ENCODE peak calls at places on chromosome 10, in five cellular contexts. U, A, D, W and E are unnamed samples.

GRCh38 chr10:100009283-100009792 is 409 bp downstream of the DNMBP start:
- DNase-seq in U (no peak), A (no peak), D (peak; percentile 60), W (peak; percentile 80), E (peak; percentile 77)

GRCh38 chr10:109593686-109594085 is 329.6 kb downstream of the XPNPEP1 start:
- DNase-seq in U (no peak), A (no peak), D (no peak), W (no peak), E (no peak)

GRCh38 chr10:119386666-119387065 is 155.9 kb downstream of the RGS10 start:
- DNase-seq in U (no peak), A (no peak), D (no peak), W (no peak), E (no peak)

GRCh38 chr10:129837909-129838582 is 126.0 kb downstream of the EBF3 start:
- DNase-seq in U (no peak), A (no peak), D (no peak), W (no peak), E (no peak)

GRCh38 chr10:89390875-89391576 is 1.4 kb upstream of the IFIT1 start:
- DNase-seq in U (no peak), A (no peak), D (no peak), W (no peak), E (no peak)

GRCh38 chr10:74928742-74929191 is 102.4 kb downstream of the KAT6B start:
- DNase-seq in U (peak; percentile 26), A (no peak), D (no peak), W (no peak), E (no peak)

GRCh38 chr10:4819707-4820106 is 6.3 kb upstream of the AKR1E2 start:
- DNase-seq in U (no peak), A (no peak), D (no peak), W (no peak), E (no peak)

GRCh38 chr10:33547976-33548375 is 213.5 kb upstream of the NRP1 start:
- DNase-seq in U (no peak), A (peak; percentile 57), D (no peak), W (no peak), E (no peak)

GRCh38 chr10:126247454-126247975 is 140.8 kb downstream of the ADAM12 start:
- DNase-seq in U (peak; percentile 96), A (no peak), D (no peak), W (peak; percentile 83), E (no peak)

GRCh38 chr10:127424594-127425264 is 124.4 kb upstream of the NPS start:
- DNase-seq in U (no peak), A (no peak), D (peak; percentile 40), W (peak; percentile 83), E (no peak)

GRCh38 chr10:71092812-71093391 is 119.5 kb upstream of the UNC5B start:
- DNase-seq in U (no peak), A (no peak), D (no peak), W (no peak), E (peak; percentile 68)

GRCh38 chr10:90913774-90914420 is 7.0 kb downstream of the ANKRD1 start:
- DNase-seq in U (no peak), A (no peak), D (no peak), W (no peak), E (no peak)

GRCh38 chr10:46536781-46537180 is 19.7 kb downstream of the GPRIN2 start:
- DNase-seq in U (no peak), A (no peak), D (no peak), W (peak; percentile 49), E (no peak)

GRCh38 chr10:89144836-89145235 is 62.3 kb downstream of the CH25H start:
- DNase-seq in U (no peak), A (no peak), D (no peak), W (no peak), E (no peak)

GRCh38 chr10:133100706-133101463 is 13.2 kb downstream of the ADGRA1 start:
- DNase-seq in U (no peak), A (peak; percentile 77), D (no peak), W (no peak), E (no peak)

GRCh38 chr10:133592716-133593115 is 27.3 kb upstream of the SYCE1 start:
- DNase-seq in U (no peak), A (no peak), D (no peak), W (no peak), E (no peak)

GRCh38 chr10:94443052-94443451 is 40.7 kb downstream of the TBC1D12 start:
- DNase-seq in U (no peak), A (no peak), D (peak; percentile 21), W (no peak), E (no peak)

GRCh38 chr10:17229967-17230682 is 2.1 kb downstream of the VIM start:
- DNase-seq in U (peak; percentile 44), A (peak; percentile 85), D (peak; percentile 40), W (peak; percentile 91), E (peak; percentile 94)

GRCh38 chr10:114708717-114709352 is 50.8 kb upstream of the ABLIM1 start:
- DNase-seq in U (peak; percentile 47), A (no peak), D (no peak), W (no peak), E (no peak)